ENCODE peak calls at places on chromosomes 5 and 9, in seven cellular contexts. One of them, this sample, is unnamed.

GRCh38 chr9:133647148-133647547 is 11.0 kb downstream of the DBH start:
- DNase-seq in B cell: no peak
- DNase-seq in A673: no peak
- DNase-seq in IMR-90: no peak
- DNase-seq in cardiac muscle cell: no peak
- DNase-seq in lower lobe of right lung: no peak
- DNase-seq in nephron progenitor cell: no peak
- DNase-seq in this sample: no peak

GRCh38 chr9:120937596-120937995 is 11.0 kb upstream of the TRAF1 start:
- DNase-seq in lower lobe of right lung: no peak
- DNase-seq in IMR-90: peak
- DNase-seq in A673: no peak
- DNase-seq in nephron progenitor cell: no peak
- DNase-seq in cardiac muscle cell: no peak
- DNase-seq in B cell: no peak
- DNase-seq in this sample: no peak

GRCh38 chr9:16329699-16330113 is 540.8 kb downstream of the BNC2 start:
- DNase-seq in IMR-90: peak
- DNase-seq in B cell: no peak
- DNase-seq in lower lobe of right lung: no peak
- DNase-seq in cardiac muscle cell: no peak
- DNase-seq in nephron progenitor cell: no peak
- DNase-seq in A673: no peak
- DNase-seq in this sample: peak

GRCh38 chr5:2764581-2764980 is 13.1 kb upstream of the IRX2 start:
- DNase-seq in lower lobe of right lung: no peak
- DNase-seq in A673: no peak
- DNase-seq in IMR-90: no peak
- DNase-seq in nephron progenitor cell: no peak
- DNase-seq in cardiac muscle cell: no peak
- DNase-seq in B cell: no peak
- DNase-seq in this sample: no peak

GRCh38 chr9:88313364-88314220 is 74.7 kb upstream of the SPIN1 start:
- DNase-seq in A673: no peak
- DNase-seq in IMR-90: no peak
- DNase-seq in cardiac muscle cell: no peak
- DNase-seq in B cell: no peak
- DNase-seq in lower lobe of right lung: no peak
- DNase-seq in nephron progenitor cell: peak
- DNase-seq in this sample: no peak

GRCh38 chr9:34452568-34452967 is 5.8 kb downstream of the FAM219A start:
- DNase-seq in cardiac muscle cell: no peak
- DNase-seq in A673: no peak
- DNase-seq in nephron progenitor cell: no peak
- DNase-seq in B cell: no peak
- DNase-seq in lower lobe of right lung: no peak
- DNase-seq in IMR-90: no peak
- DNase-seq in this sample: no peak

GRCh38 chr5:61289241-61289640 is 42.8 kb upstream of the ZSWIM6 start:
- DNase-seq in A673: peak
- DNase-seq in lower lobe of right lung: no peak
- DNase-seq in nephron progenitor cell: no peak
- DNase-seq in B cell: no peak
- DNase-seq in IMR-90: no peak
- DNase-seq in cardiac muscle cell: no peak
- DNase-seq in this sample: no peak

GRCh38 chr9:114125614-114126013 is 26.5 kb upstream of the KIF12 start:
- DNase-seq in IMR-90: no peak
- DNase-seq in A673: no peak
- DNase-seq in nephron progenitor cell: no peak
- DNase-seq in B cell: no peak
- DNase-seq in cardiac muscle cell: no peak
- DNase-seq in lower lobe of right lung: no peak
- DNase-seq in this sample: no peak

GRCh38 chr5:93188876-93189485 is 392.0 kb downstream of the NR2F1-AS1 start:
- DNase-seq in lower lobe of right lung: no peak
- DNase-seq in A673: no peak
- DNase-seq in B cell: no peak
- DNase-seq in cardiac muscle cell: peak
- DNase-seq in nephron progenitor cell: no peak
- DNase-seq in IMR-90: no peak
- DNase-seq in this sample: no peak

GRCh38 chr9:132383462-132383883 is 23.2 kb downstream of the TTF1 start:
- DNase-seq in lower lobe of right lung: no peak
- DNase-seq in nephron progenitor cell: no peak
- DNase-seq in cardiac muscle cell: no peak
- DNase-seq in B cell: peak
- DNase-seq in IMR-90: no peak
- DNase-seq in A673: no peak
- DNase-seq in this sample: no peak

GRCh38 chr5:138726848-138727247 is 26.4 kb upstream of the CTNNA1 start:
- DNase-seq in A673: no peak
- DNase-seq in cardiac muscle cell: no peak
- DNase-seq in lower lobe of right lung: no peak
- DNase-seq in B cell: no peak
- DNase-seq in nephron progenitor cell: no peak
- DNase-seq in IMR-90: no peak
- DNase-seq in this sample: no peak

GRCh38 chr5:157323107-157323706 is 57.3 kb downstream of the CYFIP2 start:
- DNase-seq in cardiac muscle cell: no peak
- DNase-seq in B cell: no peak
- DNase-seq in nephron progenitor cell: no peak
- DNase-seq in A673: no peak
- DNase-seq in IMR-90: no peak
- DNase-seq in lower lobe of right lung: no peak
- DNase-seq in this sample: no peak
- TF ChIP-seq CTCF in cardiac muscle cell: peak
- TF ChIP-seq CTCF in B cell: peak
- TF ChIP-seq CTCF in nephron progenitor cell: no peak
- TF ChIP-seq CTCF in A673: peak
- TF ChIP-seq CTCF in IMR-90: peak
- TF ChIP-seq CTCF in lower lobe of right lung: no peak
- TF ChIP-seq CTCF in this sample: peak

DNA sequence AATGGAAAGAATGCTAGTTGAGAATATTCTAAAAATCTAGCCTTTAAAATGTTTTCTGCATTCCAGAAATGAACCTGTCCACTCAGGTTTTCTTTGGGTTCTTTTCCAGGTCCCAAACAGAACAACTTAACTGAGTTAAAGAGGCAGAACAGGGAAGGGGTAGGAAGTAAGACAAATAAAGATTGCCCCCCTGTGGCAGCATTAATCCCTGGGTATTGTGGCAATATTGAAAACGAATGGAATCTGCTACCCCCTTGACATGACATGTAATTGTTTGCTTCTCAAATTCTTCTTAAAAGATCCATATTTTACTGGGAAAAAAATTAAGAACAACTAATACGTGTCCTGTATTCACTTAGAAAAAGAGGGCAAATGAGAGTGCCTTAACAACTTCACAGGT is 9.3 kb upstream of the RBM22 start:
- DNase-seq in nephron progenitor cell: no peak
- DNase-seq in A673: peak
- DNase-seq in B cell: no peak
- DNase-seq in IMR-90: no peak
- DNase-seq in cardiac muscle cell: peak
- DNase-seq in lower lobe of right lung: no peak
- DNase-seq in this sample: no peak
- TF ChIP-seq CTCF in nephron progenitor cell: peak
- TF ChIP-seq CTCF in A673: peak
- TF ChIP-seq CTCF in B cell: peak
- TF ChIP-seq CTCF in IMR-90: peak
- TF ChIP-seq CTCF in cardiac muscle cell: peak
- TF ChIP-seq CTCF in lower lobe of right lung: peak
- TF ChIP-seq CTCF in this sample: no peak

GRCh38 chr5:41637869-41638268 is 127.5 kb upstream of the PLCXD3 start:
- DNase-seq in B cell: no peak
- DNase-seq in A673: peak
- DNase-seq in IMR-90: no peak
- DNase-seq in nephron progenitor cell: no peak
- DNase-seq in lower lobe of right lung: no peak
- DNase-seq in cardiac muscle cell: peak
- DNase-seq in this sample: no peak

GRCh38 chr5:41637424-41637823 is 127.0 kb upstream of the PLCXD3 start:
- DNase-seq in A673: no peak
- DNase-seq in cardiac muscle cell: no peak
- DNase-seq in lower lobe of right lung: no peak
- DNase-seq in IMR-90: no peak
- DNase-seq in nephron progenitor cell: no peak
- DNase-seq in B cell: no peak
- DNase-seq in this sample: no peak

GRCh38 chr5:41638685-41639084 is 128.3 kb upstream of the PLCXD3 start:
- DNase-seq in cardiac muscle cell: no peak
- DNase-seq in IMR-90: no peak
- DNase-seq in nephron progenitor cell: no peak
- DNase-seq in A673: no peak
- DNase-seq in B cell: no peak
- DNase-seq in lower lobe of right lung: no peak
- DNase-seq in this sample: no peak

GRCh38 chr5:41641621-41642020 is 131.2 kb upstream of the PLCXD3 start:
- DNase-seq in lower lobe of right lung: no peak
- DNase-seq in IMR-90: peak
- DNase-seq in cardiac muscle cell: no peak
- DNase-seq in A673: peak
- DNase-seq in nephron progenitor cell: no peak
- DNase-seq in B cell: no peak
- DNase-seq in this sample: no peak

DNA sequence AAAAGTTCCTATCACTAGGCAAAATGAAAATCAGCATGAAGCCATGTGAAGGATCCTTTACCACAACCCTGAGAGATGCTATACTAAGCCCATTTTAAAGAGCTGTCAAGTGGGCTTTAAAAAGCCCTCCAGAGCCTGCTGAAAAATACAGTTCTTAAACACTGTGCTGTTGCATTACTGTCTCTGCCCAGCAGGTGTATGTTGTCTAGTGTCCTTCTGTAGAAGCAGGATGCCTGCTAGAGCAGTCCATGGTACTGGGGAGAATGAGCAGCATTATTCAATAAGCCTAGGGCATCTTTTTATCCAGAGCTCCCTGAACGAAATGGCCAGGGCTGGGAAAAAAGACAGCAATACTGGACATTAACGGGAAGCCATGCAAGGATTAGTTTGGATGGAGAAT is 126.2 kb upstream of the PLCXD3 start:
- DNase-seq in IMR-90: peak
- DNase-seq in cardiac muscle cell: peak
- DNase-seq in B cell: no peak
- DNase-seq in nephron progenitor cell: peak
- DNase-seq in A673: peak
- DNase-seq in lower lobe of right lung: no peak
- DNase-seq in this sample: peak
- TF ChIP-seq CTCF in IMR-90: peak
- TF ChIP-seq CTCF in cardiac muscle cell: peak
- TF ChIP-seq CTCF in B cell: no peak
- TF ChIP-seq CTCF in nephron progenitor cell: peak
- TF ChIP-seq CTCF in A673: peak
- TF ChIP-seq CTCF in lower lobe of right lung: peak
- TF ChIP-seq CTCF in this sample: peak

GRCh38 chr5:142108432-142109355 is at the start of gene NDFIP1:
- DNase-seq in A673: peak
- DNase-seq in lower lobe of right lung: peak
- DNase-seq in cardiac muscle cell: peak
- DNase-seq in nephron progenitor cell: peak
- DNase-seq in B cell: peak
- DNase-seq in IMR-90: peak
- DNase-seq in this sample: peak
- TF ChIP-seq CTCF in A673: no peak
- TF ChIP-seq CTCF in lower lobe of right lung: no peak
- TF ChIP-seq CTCF in cardiac muscle cell: no peak
- TF ChIP-seq CTCF in nephron progenitor cell: no peak
- TF ChIP-seq CTCF in B cell: no peak
- TF ChIP-seq CTCF in IMR-90: no peak
- TF ChIP-seq CTCF in this sample: no peak